ENCODE peak calls at places on chromosomes 12 and 14, in eight cellular contexts. A is fibroblast of lung; O is tibial artery; R is mesothelial cell of epicardium; N is neural crest cell; B is endothelial cell; M is lower leg skin; J is activated CD8-positive, alpha-beta T cell treated with anti-CD3 and anti-CD28 coated beads for 36 hours. H is an unnamed sample.
A peak's percentile ranks its signal among the peaks of the same experiment; 100 is the strongest.

GRCh38 chr12:112538740-112539139 is 120.0 kb downstream of the PTPN11 start:
- DNase-seq in A (no peak), B (no peak), J (no peak), R (no peak), N (no peak), O (no peak), M (no peak), H (no peak)

GRCh38 chr12:118374909-118375308 is 1.4 kb upstream of the SUDS3 start:
- DNase-seq in R (no peak), O (no peak), B (no peak), N (no peak), M (no peak), A (peak; percentile 20), J (no peak), H (no peak)

GRCh38 chr14:46571970-46572369 is 79.6 kb downstream of the RPL10L start:
- DNase-seq in A (peak; percentile 92), O (no peak), N (no peak), J (no peak), R (no peak), M (no peak), B (no peak), H (no peak)

GRCh38 chr12:50353869-50354593 is 42.4 kb downstream of the FAM186A start:
- DNase-seq in N (no peak), M (no peak), R (no peak), J (no peak), A (peak; percentile 20), B (no peak), O (no peak), H (no peak)

GRCh38 chr14:90111895-90112534 is 50.2 kb downstream of the KCNK13 start:
- DNase-seq in B (no peak), M (no peak), A (peak; percentile 89), N (no peak), R (no peak), O (no peak), J (no peak), H (no peak)

GRCh38 chr12:418432-418831 is 17.0 kb downstream of the CCDC77 start:
- DNase-seq in N (no peak), M (no peak), O (no peak), A (no peak), J (no peak), R (no peak), B (no peak), H (no peak)

GRCh38 chr12:122730215-122731014 is at the start of gene HCAR1:
- DNase-seq in O (peak; percentile 57), A (no peak), M (no peak), B (no peak), R (no peak), J (peak; percentile 85), N (no peak), H (no peak)

GRCh38 chr12:58648151-58648550 is 272.2 kb downstream of the LRIG3 start:
- DNase-seq in M (no peak), N (no peak), R (no peak), B (no peak), O (no peak), J (no peak), A (no peak), H (no peak)

GRCh38 chr12:104180389-104180788 is 35.2 kb upstream of the TXNRD1 start:
- DNase-seq in N (no peak), B (no peak), M (no peak), J (no peak), A (no peak), R (no peak), O (no peak), H (no peak)

GRCh38 chr14:36363704-36364103 is 43.3 kb upstream of the MBIP start:
- DNase-seq in N (no peak), J (no peak), B (no peak), A (no peak), O (no peak), R (no peak), M (no peak), H (no peak)

GRCh38 chr12:89733579-89734201 is 25.1 kb upstream of the ATP2B1 start:
- DNase-seq in B (no peak), R (no peak), M (no peak), N (no peak), A (peak; percentile 96), J (peak; percentile 24), O (no peak), H (no peak)

GRCh38 chr14:25413058-25413457 is 363.1 kb upstream of the STXBP6 start:
- DNase-seq in A (no peak), N (no peak), R (no peak), J (no peak), O (no peak), B (no peak), M (no peak), H (no peak)

GRCh38 chr12:115044073-115044472 is 360.1 kb upstream of the TBX3 start:
- DNase-seq in A (no peak), O (no peak), R (no peak), J (no peak), M (no peak), N (no peak), B (no peak), H (no peak)

GRCh38 chr14:61381589-61381988 is 60.2 kb downstream of the PRKCH start:
- DNase-seq in O (no peak), R (no peak), J (peak; percentile 37), N (no peak), A (no peak), M (no peak), B (no peak), H (no peak)

GRCh38 chr12:14716848-14717444 is 20.5 kb upstream of the GUCY2C start:
- DNase-seq in M (peak; percentile 19), R (no peak), N (peak; percentile 16), O (no peak), J (peak; percentile 69), A (peak; percentile 36), B (peak; percentile 55), H (no peak)

GRCh38 chr12:75722714-75723200 is 211.3 kb upstream of the KRR1 start:
- DNase-seq in B (no peak), J (peak; percentile 58), A (peak; percentile 95), O (no peak), M (peak; percentile 86), N (no peak), R (no peak), H (no peak)

GRCh38 chr14:94707494-94707893 is 62.4 kb downstream of the GSC start:
- DNase-seq in O (no peak), B (no peak), M (no peak), R (no peak), J (no peak), N (no peak), A (no peak), H (no peak)

GRCh38 chr14:99562848-99563748 is 40.9 kb downstream of the CCDC85C start:
- DNase-seq in M (no peak), R (peak; percentile 66), J (no peak), A (peak; percentile 89), O (peak; percentile 84), N (peak; percentile 82), B (peak; percentile 80), H (no peak)

DNA sequence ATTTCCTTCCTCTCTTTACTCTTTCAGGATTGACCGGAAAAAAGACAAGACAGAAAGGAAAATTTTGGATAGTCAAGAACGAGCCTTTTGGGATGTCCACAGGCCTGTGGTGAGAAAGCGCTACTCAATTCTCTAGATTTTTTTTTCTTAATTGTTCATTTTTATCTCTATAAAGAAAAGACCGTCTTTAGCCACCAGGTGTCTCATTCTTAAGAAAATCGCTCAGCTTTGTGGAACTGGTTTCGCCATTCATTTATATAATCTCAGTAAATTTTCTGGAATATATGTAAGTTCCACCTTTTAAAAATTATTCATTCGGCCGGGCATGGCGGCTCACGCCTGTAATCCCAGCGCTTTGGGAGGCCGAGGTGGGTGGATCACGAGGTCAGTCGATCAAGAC is 421.1 kb downstream of the DPF3 start:
- DNase-seq in N (no peak), J (no peak), O (no peak), B (no peak), R (no peak), M (no peak), A (no peak), H (no peak)
- TF ChIP-seq CTCF in N (peak; percentile 46), J (peak; percentile 39), O (no peak), B (peak; percentile 31), R (peak; percentile 47), M (no peak), A (no peak), H (no peak)

GRCh38 chr14:58826845-58827686 is 189.3 kb downstream of the DACT1 start:
- DNase-seq in B (no peak), O (no peak), M (no peak), A (no peak), R (no peak), J (no peak), N (no peak), H (no peak)
- TF ChIP-seq CTCF in B (peak; percentile 95), O (no peak), M (no peak), A (no peak), R (peak; percentile 86), J (peak; percentile 53), N (peak; percentile 59), H (peak; percentile 17)

GRCh38 chr12:27488479-27488878 is 35.5 kb upstream of the PPFIBP1 start:
- DNase-seq in M (no peak), R (no peak), B (no peak), A (no peak), N (no peak), J (peak; percentile 11), O (no peak), H (no peak)
- TF ChIP-seq CTCF in M (no peak), R (no peak), B (no peak), A (no peak), N (no peak), J (no peak), O (no peak), H (no peak)

DNA sequence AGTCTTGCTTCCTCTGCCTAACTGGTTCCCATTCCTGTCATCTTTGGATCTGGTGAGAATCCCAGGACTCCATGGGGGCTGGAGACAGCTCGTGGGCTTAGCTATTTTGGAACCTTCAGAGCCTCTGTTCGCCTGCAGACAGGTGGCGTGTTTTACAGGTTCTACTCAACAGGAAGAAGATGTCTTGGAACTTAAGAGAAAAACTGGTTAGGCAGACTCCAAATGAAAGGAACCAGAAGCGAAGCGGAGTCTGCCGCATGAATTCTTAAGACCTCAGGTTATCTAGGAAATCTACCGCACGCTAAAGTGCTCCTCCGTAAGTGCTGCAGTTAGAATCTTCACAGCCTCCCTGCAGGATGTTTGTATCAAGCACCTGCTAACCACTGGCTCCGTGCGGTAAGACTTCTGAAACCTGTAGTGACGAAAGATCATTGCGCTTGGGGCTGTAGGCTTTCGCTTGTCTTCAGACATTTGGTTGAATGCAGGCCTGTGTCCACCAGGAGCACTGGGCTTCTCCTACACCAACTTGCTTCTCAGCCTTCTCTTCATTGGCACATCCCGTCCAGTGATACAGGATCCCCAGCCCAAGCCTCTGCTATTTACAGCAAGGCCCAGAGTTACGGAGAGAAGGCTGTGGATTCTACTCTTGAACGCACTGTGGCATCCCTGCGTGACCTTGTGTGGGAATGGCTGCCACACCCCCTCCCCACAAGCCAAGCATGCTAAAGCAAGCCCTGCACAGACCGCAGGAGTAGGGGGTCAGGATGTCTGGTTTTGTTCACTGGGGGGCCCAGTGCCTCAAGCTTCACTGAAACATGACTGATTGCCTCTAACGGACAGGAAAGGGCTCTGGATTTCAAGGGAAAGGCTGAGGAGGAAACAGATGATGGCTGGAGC is 35.0 kb downstream of the ACADS start:
- DNase-seq in O (no peak), M (no peak), B (no peak), R (no peak), J (no peak), N (no peak), A (no peak), H (no peak)
- TF ChIP-seq CTCF in O (no peak), M (no peak), B (no peak), R (no peak), J (no peak), N (no peak), A (no peak), H (no peak)

H was measured in D721Med.